ENCODE peak calls at places on chromosomes 16 and 17, in eight cellular contexts. J is mesendoderm, A is tibial artery, C is heart right ventricle, D is SJSA1, F is ascending aorta, Y is transverse colon, K is lower lobe of right lung. U is an unnamed sample. For H3K27me3, the result is how much of the 10 kb centered on the place peaks cover.

GRCh38 chr16:50476486-50477260 is 71.5 kb upstream of the NKD1 start:
- DNase-seq in C (no peak), K (no peak), Y (no peak), A (no peak), F (no peak), J (no peak), D (no peak), U (no peak)

GRCh38 chr17:40063034-40063765 is 435 bp downstream of the THRA start:
- DNase-seq in F (no peak), Y (peak), A (peak), C (no peak), D (no peak), J (peak), K (peak), U (peak)

GRCh38 chr17:71631483-71631882 is 489.3 kb upstream of the SOX9 start:
- DNase-seq in A (no peak), J (no peak), K (no peak), F (no peak), C (no peak), Y (no peak), D (no peak), U (no peak)

GRCh38 chr16:87054856-87055255 is 262.3 kb downstream of the C16orf95 start:
- DNase-seq in A (peak), Y (no peak), D (no peak), J (no peak), F (no peak), C (no peak), K (no peak), U (no peak)

GRCh38 chr17:74098378-74099024 is 105.0 kb upstream of the RPL38 start:
- DNase-seq in K (no peak), A (no peak), D (no peak), C (no peak), Y (no peak), J (no peak), F (no peak), U (no peak)

GRCh38 chr16:56749806-56750491 is 20.0 kb downstream of the NUP93 start:
- DNase-seq in J (peak), Y (no peak), A (no peak), C (no peak), D (no peak), F (no peak), K (no peak), U (no peak)

GRCh38 chr16:69709456-69710084 is 16.8 kb downstream of the NQO1 start:
- DNase-seq in Y (no peak), C (no peak), A (peak), F (no peak), K (no peak), J (peak), D (peak), U (no peak)

GRCh38 chr17:6787081-6787693 is 11.2 kb downstream of the FBXO39 start:
- DNase-seq in K (no peak), A (no peak), C (no peak), J (no peak), F (no peak), D (no peak), Y (no peak), U (no peak)

GRCh38 chr17:39631403-39631802 is 4.7 kb downstream of the PPP1R1B start:
- DNase-seq in Y (peak), F (no peak), A (no peak), C (no peak), J (peak), K (peak), D (no peak), U (no peak)

GRCh38 chr17:77145635-77146632 is 5.2 kb downstream of the SEC14L1 start:
- DNase-seq in Y (peak), F (peak), D (peak), C (peak), A (peak), J (peak), K (peak), U (peak)

GRCh38 chr16:53091508-53092211 is 36.9 kb downstream of the CHD9 start:
- DNase-seq in A (peak), Y (peak), D (no peak), C (peak), K (peak), F (peak), J (peak), U (peak)

GRCh38 chr17:30472238-30472890 is 4.8 kb upstream of the GOSR1 start:
- DNase-seq in F (no peak), A (no peak), J (no peak), Y (no peak), C (no peak), D (no peak), K (no peak), U (no peak)

GRCh38 chr17:2181206-2181983 is 122.2 kb downstream of the SMG6 start:
- DNase-seq in F (peak), A (peak), J (peak), Y (peak), K (no peak), C (peak), D (peak), U (peak)
- H3K4me3 ChIP-seq in F (peak), A (no peak), J (no peak), Y (no peak), K (no peak), C (no peak), D (no peak), U (no peak)

DNA sequence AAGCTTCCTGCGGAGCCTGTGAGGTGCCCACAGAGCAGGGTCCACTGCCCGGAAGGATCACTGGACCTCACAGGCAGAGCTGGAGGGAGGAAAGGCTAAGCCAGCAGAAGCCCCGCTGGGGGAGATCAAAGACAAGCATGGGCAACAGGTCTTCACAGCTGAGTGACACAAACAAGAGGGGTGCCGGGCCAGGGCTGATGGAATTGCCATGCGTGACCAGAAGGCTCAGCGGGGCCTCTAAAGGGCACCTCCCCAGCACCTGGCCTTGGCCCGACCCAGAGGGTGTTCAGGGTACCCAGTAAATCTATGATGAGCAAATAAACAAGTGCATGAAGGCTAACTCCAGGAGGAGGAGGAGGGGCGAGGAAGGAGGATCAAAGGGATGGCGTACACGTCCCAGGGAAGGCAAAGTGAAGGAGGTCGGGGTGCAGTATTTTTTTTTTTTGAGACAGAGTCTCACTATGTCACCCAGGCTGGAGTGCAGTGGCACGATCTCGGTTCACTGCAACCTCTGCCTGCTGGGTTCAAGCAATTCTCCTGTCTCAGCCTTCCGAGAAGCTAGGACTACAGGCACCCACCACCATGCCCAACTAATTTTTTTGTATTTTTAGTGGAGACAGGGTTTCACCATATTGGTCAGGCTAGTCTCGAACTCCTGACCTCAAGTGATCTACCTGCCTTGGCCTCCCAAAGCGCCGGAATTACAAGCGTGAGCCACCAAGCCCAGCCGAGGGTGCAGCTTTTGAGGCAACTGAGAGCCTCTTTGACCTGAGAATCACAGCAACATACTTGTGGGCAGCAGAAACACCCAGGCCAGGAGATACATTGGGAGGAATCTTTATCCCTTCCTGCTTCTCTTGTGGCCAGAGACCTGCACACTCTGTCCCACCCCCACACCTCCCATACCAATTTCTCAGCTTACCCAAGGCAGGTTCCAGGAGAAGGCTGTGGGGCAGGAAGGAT is 16.1 kb upstream of the EXOC7 start:
- DNase-seq in K (peak), D (no peak), J (no peak), C (no peak), A (no peak), F (no peak), Y (no peak), U (no peak)
- H3K27me3 ChIP-seq in K (under half), D (under half), J (under half), C (under half), A (under half), F (under half), Y (under half), U (under half)

GRCh38 chr16:15677447-15677846 is 27.4 kb downstream of the NDE1 start:
- DNase-seq in D (no peak), A (no peak), F (no peak), Y (no peak), C (no peak), K (no peak), J (no peak), U (no peak)

GRCh38 chr16:15676506-15676905 is 26.5 kb downstream of the NDE1 start:
- DNase-seq in K (no peak), J (no peak), D (no peak), A (no peak), F (no peak), C (no peak), Y (no peak), U (no peak)

GRCh38 chr16:15671530-15672117 is 21.6 kb downstream of the NDE1 start:
- DNase-seq in J (no peak), Y (no peak), F (no peak), C (no peak), D (no peak), A (no peak), K (no peak), U (no peak)

GRCh38 chr16:15674571-15674970 is 24.5 kb downstream of the NDE1 start:
- DNase-seq in C (no peak), A (no peak), Y (no peak), F (no peak), J (no peak), D (no peak), K (no peak), U (no peak)

DNA sequence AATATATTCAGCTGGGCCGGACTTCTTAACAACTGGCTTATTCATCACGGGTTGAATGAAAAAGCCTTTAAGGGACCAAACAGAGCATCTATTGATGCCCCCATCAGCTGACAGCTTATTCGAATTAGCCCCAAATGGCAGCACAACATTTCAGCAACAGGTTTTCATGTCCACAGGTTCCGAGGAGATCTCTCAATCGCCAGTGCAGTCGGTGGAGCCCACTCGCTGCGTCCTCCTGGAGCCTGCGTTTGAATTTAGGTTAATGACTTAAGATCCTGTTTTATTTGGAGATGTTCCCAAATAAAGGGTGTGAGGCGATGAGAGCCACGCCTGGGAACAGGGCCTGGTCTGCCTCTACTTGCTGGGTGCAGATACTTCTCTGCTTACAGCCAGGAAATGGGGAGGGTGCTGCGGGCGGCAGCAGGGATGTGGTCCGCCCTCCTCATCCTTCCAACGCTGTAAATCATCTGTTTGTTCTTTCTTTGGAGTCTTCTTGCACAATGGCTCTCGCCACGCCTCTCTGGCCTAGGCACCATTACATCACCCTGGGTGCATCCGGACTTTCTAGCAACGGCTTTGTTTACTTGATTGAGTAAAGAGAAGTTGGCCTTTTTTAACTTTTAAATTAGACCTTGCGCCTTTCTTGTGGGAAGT is 22.6 kb downstream of the NDE1 start:
- DNase-seq in F (peak), C (peak), Y (peak), A (peak), J (peak), D (peak), K (peak), U (peak)
- H3K4me3 ChIP-seq in F (peak), C (no peak), Y (no peak), A (peak), J (no peak), D (no peak), K (peak), U (no peak)

GRCh38 chr17:1232331-1232730 is 37.9 kb upstream of the BHLHA9 start:
- DNase-seq in A (no peak), D (no peak), K (no peak), Y (no peak), C (no peak), J (no peak), F (no peak), U (no peak)

GRCh38 chr17:1229891-1230571 is 40.2 kb upstream of the BHLHA9 start:
- DNase-seq in D (no peak), A (no peak), C (no peak), K (no peak), J (no peak), F (no peak), Y (peak), U (no peak)

GRCh38 chr17:1232786-1233185 is 37.5 kb upstream of the BHLHA9 start:
- DNase-seq in D (no peak), J (no peak), Y (no peak), A (no peak), C (no peak), F (no peak), K (no peak), U (peak)

GRCh38 chr17:1229354-1229890 is 40.8 kb upstream of the BHLHA9 start:
- DNase-seq in J (no peak), Y (peak), K (peak), D (no peak), A (peak), C (peak), F (peak), U (peak)

GRCh38 chr17:1231456-1231855 is 38.8 kb upstream of the BHLHA9 start:
- DNase-seq in D (no peak), K (peak), C (peak), Y (peak), A (peak), J (no peak), F (peak), U (peak)
- H3K27me3 ChIP-seq in D (under half), K (under half), C (half or more), Y (under half), A (half or more), J (under half), F (under half), U (under half)

DNA sequence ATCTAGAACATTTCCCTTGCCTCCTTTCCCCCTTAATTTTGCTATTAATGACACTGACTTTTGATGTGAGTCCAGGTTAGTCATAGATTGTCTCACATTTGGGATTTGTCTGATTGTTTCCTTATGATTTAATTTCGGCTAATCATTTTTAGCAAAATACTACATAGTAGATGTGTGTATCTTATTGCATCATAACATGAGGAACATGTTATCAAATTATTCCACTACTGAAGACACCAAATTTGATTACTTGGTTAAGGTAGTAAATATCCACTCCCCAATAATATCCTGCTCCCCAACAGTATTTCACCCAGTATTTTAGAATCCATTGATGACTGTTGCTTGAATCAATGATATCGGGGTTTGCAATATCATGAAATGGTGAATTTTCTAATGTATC is 2.7 kb downstream of the POLG2 start:
- DNase-seq in C (no peak), K (no peak), Y (no peak), F (no peak), D (no peak), A (no peak), J (no peak), U (no peak)
- H3K4me3 ChIP-seq in C (no peak), K (no peak), Y (no peak), F (no peak), D (no peak), A (no peak), J (no peak), U (no peak)

DNA sequence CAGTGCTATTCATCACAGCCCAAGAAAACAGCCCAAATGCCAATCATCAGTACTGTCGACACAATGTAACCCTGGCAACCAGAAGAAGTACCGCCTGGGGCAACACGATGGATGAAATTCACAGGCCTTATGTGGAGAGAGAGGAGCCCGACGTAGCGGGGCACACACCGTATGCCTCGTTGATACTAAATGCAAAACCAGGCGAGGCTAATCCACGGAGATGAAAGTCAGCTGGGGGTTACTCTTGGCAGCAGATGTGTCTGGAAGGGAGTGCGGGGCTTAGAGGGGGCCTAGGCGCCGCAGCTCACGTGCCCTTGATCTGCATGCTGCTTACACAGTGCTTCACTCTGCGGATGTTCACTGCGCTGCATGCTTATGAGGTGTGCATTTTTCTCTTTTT is 29.8 kb downstream of the ITGAE start:
- DNase-seq in Y (no peak), J (no peak), D (no peak), C (no peak), F (no peak), A (no peak), K (no peak), U (no peak)
- H3K27me3 ChIP-seq in Y (under half), J (under half), D (under half), C (under half), F (under half), A (under half), K (under half), U (under half)